ENCODE peak calls at places on chromosome 21, in six cellular contexts. One of them, this sample, is unnamed.

GRCh38 chr21:35448876-35449599 is 399.9 kb upstream of the RUNX1 start:
- DNase-seq in amygdala: no peak
- DNase-seq in heart left ventricle: no peak
- DNase-seq in stromal cell of bone marrow: no peak
- DNase-seq in mucosa of descending colon: no peak
- DNase-seq in activated CD4-positive, CD25-positive, alpha-beta regulatory T cell treated with anti-CD3 and anti-CD28 coated beads, Interleukin-2, amount 50 U/mL, for 72 hours: no peak
- DNase-seq in this sample: no peak

GRCh38 chr21:36732761-36733160 is 33.8 kb downstream of the SIM2 start:
- DNase-seq in amygdala: no peak
- DNase-seq in heart left ventricle: no peak
- DNase-seq in stromal cell of bone marrow: no peak
- DNase-seq in activated CD4-positive, CD25-positive, alpha-beta regulatory T cell treated with anti-CD3 and anti-CD28 coated beads, Interleukin-2, amount 50 U/mL, for 72 hours: no peak
- DNase-seq in mucosa of descending colon: no peak
- DNase-seq in this sample: no peak

GRCh38 chr21:37564341-37564923 is 197.9 kb downstream of the DYRK1A start:
- DNase-seq in heart left ventricle: peak
- DNase-seq in mucosa of descending colon: peak
- DNase-seq in amygdala: peak
- DNase-seq in activated CD4-positive, CD25-positive, alpha-beta regulatory T cell treated with anti-CD3 and anti-CD28 coated beads, Interleukin-2, amount 50 U/mL, for 72 hours: no peak
- DNase-seq in stromal cell of bone marrow: peak
- DNase-seq in this sample: peak

GRCh38 chr21:14736162-14736561 is 190.0 kb upstream of the SAMSN1 start:
- DNase-seq in activated CD4-positive, CD25-positive, alpha-beta regulatory T cell treated with anti-CD3 and anti-CD28 coated beads, Interleukin-2, amount 50 U/mL, for 72 hours: no peak
- DNase-seq in stromal cell of bone marrow: no peak
- DNase-seq in heart left ventricle: no peak
- DNase-seq in amygdala: no peak
- DNase-seq in mucosa of descending colon: no peak
- DNase-seq in this sample: peak

GRCh38 chr21:34846601-34847112 is 177.9 kb downstream of the CLIC6 start:
- DNase-seq in activated CD4-positive, CD25-positive, alpha-beta regulatory T cell treated with anti-CD3 and anti-CD28 coated beads, Interleukin-2, amount 50 U/mL, for 72 hours: no peak
- DNase-seq in amygdala: no peak
- DNase-seq in mucosa of descending colon: peak
- DNase-seq in stromal cell of bone marrow: peak
- DNase-seq in heart left ventricle: no peak
- DNase-seq in this sample: peak

GRCh38 chr21:36640260-36641244 is 58.4 kb upstream of the SIM2 start:
- DNase-seq in heart left ventricle: no peak
- DNase-seq in stromal cell of bone marrow: no peak
- DNase-seq in mucosa of descending colon: peak
- DNase-seq in activated CD4-positive, CD25-positive, alpha-beta regulatory T cell treated with anti-CD3 and anti-CD28 coated beads, Interleukin-2, amount 50 U/mL, for 72 hours: no peak
- DNase-seq in amygdala: no peak
- DNase-seq in this sample: no peak

GRCh38 chr21:29360799-29361765 is 62.4 kb downstream of the BACH1 start:
- DNase-seq in amygdala: no peak
- DNase-seq in heart left ventricle: no peak
- DNase-seq in mucosa of descending colon: no peak
- DNase-seq in stromal cell of bone marrow: no peak
- DNase-seq in activated CD4-positive, CD25-positive, alpha-beta regulatory T cell treated with anti-CD3 and anti-CD28 coated beads, Interleukin-2, amount 50 U/mL, for 72 hours: no peak
- DNase-seq in this sample: peak

GRCh38 chr21:35428489-35428888 is 379.4 kb upstream of the RUNX1 start:
- DNase-seq in activated CD4-positive, CD25-positive, alpha-beta regulatory T cell treated with anti-CD3 and anti-CD28 coated beads, Interleukin-2, amount 50 U/mL, for 72 hours: no peak
- DNase-seq in mucosa of descending colon: no peak
- DNase-seq in amygdala: no peak
- DNase-seq in stromal cell of bone marrow: peak
- DNase-seq in heart left ventricle: peak
- DNase-seq in this sample: no peak

GRCh38 chr21:46301759-46302158 is 15.6 kb downstream of the YBEY start:
- DNase-seq in activated CD4-positive, CD25-positive, alpha-beta regulatory T cell treated with anti-CD3 and anti-CD28 coated beads, Interleukin-2, amount 50 U/mL, for 72 hours: no peak
- DNase-seq in mucosa of descending colon: no peak
- DNase-seq in stromal cell of bone marrow: no peak
- DNase-seq in amygdala: no peak
- DNase-seq in heart left ventricle: no peak
- DNase-seq in this sample: no peak

GRCh38 chr21:8992731-8993174 is 1528.6 kb upstream of the TPTE start:
- DNase-seq in amygdala: no peak
- DNase-seq in stromal cell of bone marrow: no peak
- DNase-seq in activated CD4-positive, CD25-positive, alpha-beta regulatory T cell treated with anti-CD3 and anti-CD28 coated beads, Interleukin-2, amount 50 U/mL, for 72 hours: no peak
- DNase-seq in heart left ventricle: no peak
- DNase-seq in mucosa of descending colon: no peak
- DNase-seq in this sample: no peak